ENCODE peak calls at places on chromosome 17, in six cellular contexts. V is AG04450; X is mesothelial cell of epicardium; N is stimulated activated CD8-positive, alpha-beta memory T cell treated with anti-CD3 and anti-CD28 coated beads, Interleukin-4, amount 100 ng/mL, for 24 hours; A is AG20443; Y is NCI-H187. W is an unnamed sample.

GRCh38 chr17:63154586-63155244 is 188.7 kb downstream of the TANC2 start:
- DNase-seq in V (no peak), X (no peak), N (no peak), A (no peak), Y (no peak), W (no peak)

GRCh38 chr17:72422505-72423285 is 301.9 kb downstream of the SOX9 start:
- DNase-seq in V (peak), X (no peak), N (no peak), A (peak), Y (no peak), W (no peak)

GRCh38 chr17:57892820-57893595 is 43.2 kb upstream of the MRPS23 start:
- DNase-seq in V (peak), X (peak), N (no peak), A (peak), Y (peak), W (peak)

GRCh38 chr17:17822189-17822978 is 14.4 kb downstream of the SREBF1 start:
- DNase-seq in V (peak), X (no peak), N (no peak), A (peak), Y (no peak), W (no peak)

GRCh38 chr17:46949291-46950174 is 26.6 kb downstream of the GOSR2 start:
- DNase-seq in V (no peak), X (no peak), N (no peak), A (peak), Y (no peak), W (no peak)

GRCh38 chr17:70588003-70588402 is 418.7 kb downstream of the KCNJ2 start:
- DNase-seq in V (no peak), X (no peak), N (no peak), A (no peak), Y (no peak), W (no peak)

GRCh38 chr17:40314557-40314953 is 5.6 kb downstream of the RARA start:
- DNase-seq in V (peak), X (peak), N (peak), A (peak), Y (no peak), W (no peak)

GRCh38 chr17:2266045-2266864 is 37.3 kb downstream of the SMG6 start:
- DNase-seq in V (no peak), X (no peak), N (peak), A (no peak), Y (no peak), W (no peak)

GRCh38 chr17:40062347-40063033 is at the start of gene THRA:
- DNase-seq in V (no peak), X (peak), N (peak), A (peak), Y (peak), W (no peak)